ENCODE peak calls at places on chromosome 22, in four cellular contexts. One of them, this sample, is unnamed.
A peak's percentile ranks its signal among the peaks of the same experiment; 100 is the strongest.

GRCh38 chr22:37588540-37589215 is 8.8 kb upstream of the LGALS2 start:
- DNase-seq in NCI-H2171 treated with DMSO at 0.1 percent for 48 hours: no peak
- DNase-seq in astrocyte of the spinal cord: no peak
- DNase-seq in dermis microvascular lymphatic vessel endothelial cell: no peak
- DNase-seq in this sample: no peak

GRCh38 chr22:22469527-22469926 is 39.0 kb downstream of the ZNF280B start:
- DNase-seq in NCI-H2171 treated with DMSO at 0.1 percent for 48 hours: no peak
- DNase-seq in astrocyte of the spinal cord: no peak
- DNase-seq in dermis microvascular lymphatic vessel endothelial cell: no peak
- DNase-seq in this sample: no peak

GRCh38 chr22:39839917-39840510 is 53.5 kb downstream of the ENTHD1 start:
- DNase-seq in NCI-H2171 treated with DMSO at 0.1 percent for 48 hours: no peak
- DNase-seq in astrocyte of the spinal cord: no peak
- DNase-seq in dermis microvascular lymphatic vessel endothelial cell: no peak
- DNase-seq in this sample: no peak

GRCh38 chr22:23695141-23695540 is 4.3 kb downstream of the RGL4 start:
- DNase-seq in NCI-H2171 treated with DMSO at 0.1 percent for 48 hours: no peak
- DNase-seq in astrocyte of the spinal cord: no peak
- DNase-seq in dermis microvascular lymphatic vessel endothelial cell: no peak
- DNase-seq in this sample: no peak

GRCh38 chr22:24289138-24289537 is 18.5 kb downstream of the SPECC1L start:
- DNase-seq in NCI-H2171 treated with DMSO at 0.1 percent for 48 hours: no peak
- DNase-seq in astrocyte of the spinal cord: peak; percentile 81
- DNase-seq in dermis microvascular lymphatic vessel endothelial cell: peak; percentile 59
- DNase-seq in this sample: peak; percentile 65

GRCh38 chr22:42787357-42787736 is 66.7 kb upstream of the A4GALT start:
- DNase-seq in NCI-H2171 treated with DMSO at 0.1 percent for 48 hours: no peak
- DNase-seq in astrocyte of the spinal cord: no peak
- DNase-seq in dermis microvascular lymphatic vessel endothelial cell: no peak
- DNase-seq in this sample: no peak

GRCh38 chr22:48318575-48319320 is 1508.9 kb downstream of the BRD1 start:
- DNase-seq in NCI-H2171 treated with DMSO at 0.1 percent for 48 hours: no peak
- DNase-seq in astrocyte of the spinal cord: no peak
- DNase-seq in dermis microvascular lymphatic vessel endothelial cell: no peak
- DNase-seq in this sample: no peak

GRCh38 chr22:42316988-42317387 is 46.5 kb upstream of the TCF20 start:
- DNase-seq in NCI-H2171 treated with DMSO at 0.1 percent for 48 hours: no peak
- DNase-seq in astrocyte of the spinal cord: peak; percentile 46
- DNase-seq in dermis microvascular lymphatic vessel endothelial cell: no peak
- DNase-seq in this sample: no peak

GRCh38 chr22:37211075-37211852 is 1.0 kb downstream of the SSTR3 start:
- DNase-seq in NCI-H2171 treated with DMSO at 0.1 percent for 48 hours: no peak
- DNase-seq in astrocyte of the spinal cord: no peak
- DNase-seq in dermis microvascular lymphatic vessel endothelial cell: no peak
- DNase-seq in this sample: no peak

GRCh38 chr22:19066531-19067271 is 55.5 kb downstream of the DGCR2 start:
- DNase-seq in NCI-H2171 treated with DMSO at 0.1 percent for 48 hours: no peak
- DNase-seq in astrocyte of the spinal cord: peak; percentile 64
- DNase-seq in dermis microvascular lymphatic vessel endothelial cell: peak; percentile 9
- DNase-seq in this sample: peak; percentile 32

GRCh38 chr22:35467788-35468187 is 67.8 kb downstream of the MCM5 start:
- DNase-seq in NCI-H2171 treated with DMSO at 0.1 percent for 48 hours: peak; percentile 78
- DNase-seq in astrocyte of the spinal cord: peak; percentile 20
- DNase-seq in dermis microvascular lymphatic vessel endothelial cell: peak; percentile 90
- DNase-seq in this sample: peak; percentile 94

GRCh38 chr22:28882545-28882877 is 861 bp upstream of the ZNRF3 start:
- DNase-seq in NCI-H2171 treated with DMSO at 0.1 percent for 48 hours: peak; percentile 47
- DNase-seq in astrocyte of the spinal cord: peak; percentile 21
- DNase-seq in dermis microvascular lymphatic vessel endothelial cell: peak; percentile 15
- DNase-seq in this sample: peak; percentile 40

GRCh38 chr22:37545703-37546435 is 14.4 kb upstream of the CDC42EP1 start:
- DNase-seq in NCI-H2171 treated with DMSO at 0.1 percent for 48 hours: no peak
- DNase-seq in astrocyte of the spinal cord: peak; percentile 97
- DNase-seq in dermis microvascular lymphatic vessel endothelial cell: peak; percentile 89
- DNase-seq in this sample: peak; percentile 95

GRCh38 chr22:47129902-47130301 is 367.5 kb downstream of the TBC1D22A start:
- DNase-seq in NCI-H2171 treated with DMSO at 0.1 percent for 48 hours: peak; percentile 79
- DNase-seq in astrocyte of the spinal cord: no peak
- DNase-seq in dermis microvascular lymphatic vessel endothelial cell: no peak
- DNase-seq in this sample: no peak

GRCh38 chr22:22414266-22414665 is 94.3 kb downstream of the ZNF280B start:
- DNase-seq in NCI-H2171 treated with DMSO at 0.1 percent for 48 hours: no peak
- DNase-seq in astrocyte of the spinal cord: no peak
- DNase-seq in dermis microvascular lymphatic vessel endothelial cell: no peak
- DNase-seq in this sample: no peak

GRCh38 chr22:19062139-19062789 is 59.9 kb downstream of the DGCR2 start:
- DNase-seq in NCI-H2171 treated with DMSO at 0.1 percent for 48 hours: no peak
- DNase-seq in astrocyte of the spinal cord: no peak
- DNase-seq in dermis microvascular lymphatic vessel endothelial cell: peak; percentile 29
- DNase-seq in this sample: peak; percentile 47

GRCh38 chr22:41998361-41999261 is at the start of gene WBP2NL:
- DNase-seq in NCI-H2171 treated with DMSO at 0.1 percent for 48 hours: peak; percentile 94
- DNase-seq in astrocyte of the spinal cord: peak; percentile 80
- DNase-seq in dermis microvascular lymphatic vessel endothelial cell: peak; percentile 78
- DNase-seq in this sample: peak; percentile 85

GRCh38 chr22:49589301-49589700 is 238.4 kb downstream of the BRD1 start:
- DNase-seq in NCI-H2171 treated with DMSO at 0.1 percent for 48 hours: no peak
- DNase-seq in astrocyte of the spinal cord: no peak
- DNase-seq in dermis microvascular lymphatic vessel endothelial cell: no peak
- DNase-seq in this sample: no peak